ENCODE peak calls at places on chromosomes 3 and 15, in ten cellular contexts. V, C, F, I, G, P, X, B, D and R are unnamed samples.

GRCh38 chr3:38266810-38267209 is 1.2 kb downstream of the SLC22A13 start:
- DNase-seq in D (no peak), V (no peak), G (no peak), P (no peak), F (no peak), C (no peak), B (no peak), I (no peak), X (no peak), R (no peak)

GRCh38 chr3:150737874-150738679 is 24.9 kb downstream of the SIAH2 start:
- DNase-seq in B (no peak), X (peak), F (peak), V (peak), P (no peak), C (no peak), D (peak), G (peak), I (no peak), R (no peak)

GRCh38 chr3:33420966-33421365 is 19.2 kb downstream of the UBP1 start:
- DNase-seq in P (no peak), G (no peak), I (no peak), B (no peak), D (no peak), C (no peak), X (no peak), F (no peak), V (no peak), R (no peak)

GRCh38 chr15:57785959-57786358 is 79.4 kb downstream of the POLR2M start:
- DNase-seq in D (no peak), C (no peak), G (no peak), I (no peak), P (no peak), F (no peak), X (no peak), B (no peak), V (no peak), R (no peak)

GRCh38 chr15:42704492-42704926 is 32.4 kb downstream of the CDAN1 start:
- DNase-seq in F (peak), I (peak), G (peak), V (peak), X (peak), C (peak), D (peak), P (peak), B (peak), R (peak)

GRCh38 chr3:61901481-61901880 is 340.1 kb downstream of the PTPRG start:
- DNase-seq in B (no peak), I (no peak), F (no peak), C (no peak), D (no peak), G (no peak), V (no peak), X (no peak), P (no peak), R (no peak)

GRCh38 chr3:131658115-131658514 is 155.3 kb upstream of the MRPL3 start:
- DNase-seq in C (no peak), I (no peak), G (no peak), D (peak), V (no peak), X (no peak), B (no peak), F (no peak), P (no peak), R (no peak)

GRCh38 chr15:64895285-64896065 is 16.2 kb upstream of the ANKDD1A start:
- DNase-seq in G (no peak), D (peak), F (no peak), P (no peak), C (no peak), V (peak), X (peak), I (no peak), B (no peak), R (no peak)

GRCh38 chr3:39096775-39097174 is 10.7 kb downstream of the GORASP1 start:
- DNase-seq in P (peak), F (peak), I (no peak), C (no peak), X (peak), B (no peak), V (peak), D (no peak), G (no peak), R (no peak)

GRCh38 chr3:112341386-112341785 is 8.4 kb downstream of the CD200 start:
- DNase-seq in V (no peak), D (no peak), I (no peak), B (no peak), X (no peak), F (no peak), C (no peak), P (no peak), G (no peak), R (no peak)

GRCh38 chr3:24242012-24242698 is 252.5 kb downstream of the THRB start:
- DNase-seq in X (peak), I (no peak), B (peak), D (peak), C (peak), V (peak), P (peak), F (peak), G (peak), R (no peak)

GRCh38 chr3:70227437-70227836 is 85.0 kb downstream of the MDFIC2 start:
- DNase-seq in P (no peak), X (no peak), F (no peak), B (no peak), V (no peak), C (no peak), G (no peak), D (no peak), I (no peak), R (no peak)

GRCh38 chr3:76965122-76965725 is 74.7 kb upstream of the ROBO2 start:
- DNase-seq in I (no peak), C (no peak), D (no peak), G (peak), P (no peak), X (no peak), F (no peak), B (no peak), V (peak), R (no peak)

GRCh38 chr3:34377961-34378360 is 579.5 kb downstream of the PDCD6IP start:
- DNase-seq in I (no peak), G (no peak), V (no peak), C (no peak), P (no peak), D (no peak), F (no peak), B (no peak), X (no peak), R (no peak)

GRCh38 chr3:32391643-32392529 is at the start of gene CMTM7:
- DNase-seq in D (peak), B (no peak), P (peak), G (peak), F (peak), X (peak), V (peak), I (no peak), C (peak), R (peak)

GRCh38 chr3:160372780-160373179 is 26.2 kb downstream of the IFT80 start:
- DNase-seq in D (peak), P (no peak), C (no peak), X (peak), G (peak), B (peak), V (peak), F (peak), I (no peak), R (no peak)

GRCh38 chr15:77907824-77908751 is 169.4 kb downstream of the TBC1D2B start:
- DNase-seq in P (no peak), F (peak), G (peak), D (peak), V (peak), X (peak), C (no peak), B (no peak), I (no peak), R (peak)

GRCh38 chr15:28919201-28919627 is 33.4 kb downstream of the APBA2 start:
- DNase-seq in V (no peak), B (no peak), F (no peak), I (no peak), X (no peak), G (no peak), P (no peak), D (no peak), C (no peak), R (no peak)

GRCh38 chr15:28917791-28918140 is 32.0 kb downstream of the APBA2 start:
- DNase-seq in G (no peak), I (no peak), X (no peak), P (no peak), D (no peak), F (no peak), C (no peak), B (no peak), V (no peak), R (no peak)

GRCh38 chr15:28915935-28916334 is 30.2 kb downstream of the APBA2 start:
- DNase-seq in F (no peak), X (no peak), D (no peak), C (no peak), V (no peak), P (no peak), G (no peak), B (no peak), I (no peak), R (no peak)

GRCh38 chr15:28919679-28920655 is 34.2 kb downstream of the APBA2 start:
- DNase-seq in D (no peak), G (no peak), I (no peak), C (no peak), V (no peak), X (no peak), P (no peak), B (no peak), F (no peak), R (no peak)

DNA sequence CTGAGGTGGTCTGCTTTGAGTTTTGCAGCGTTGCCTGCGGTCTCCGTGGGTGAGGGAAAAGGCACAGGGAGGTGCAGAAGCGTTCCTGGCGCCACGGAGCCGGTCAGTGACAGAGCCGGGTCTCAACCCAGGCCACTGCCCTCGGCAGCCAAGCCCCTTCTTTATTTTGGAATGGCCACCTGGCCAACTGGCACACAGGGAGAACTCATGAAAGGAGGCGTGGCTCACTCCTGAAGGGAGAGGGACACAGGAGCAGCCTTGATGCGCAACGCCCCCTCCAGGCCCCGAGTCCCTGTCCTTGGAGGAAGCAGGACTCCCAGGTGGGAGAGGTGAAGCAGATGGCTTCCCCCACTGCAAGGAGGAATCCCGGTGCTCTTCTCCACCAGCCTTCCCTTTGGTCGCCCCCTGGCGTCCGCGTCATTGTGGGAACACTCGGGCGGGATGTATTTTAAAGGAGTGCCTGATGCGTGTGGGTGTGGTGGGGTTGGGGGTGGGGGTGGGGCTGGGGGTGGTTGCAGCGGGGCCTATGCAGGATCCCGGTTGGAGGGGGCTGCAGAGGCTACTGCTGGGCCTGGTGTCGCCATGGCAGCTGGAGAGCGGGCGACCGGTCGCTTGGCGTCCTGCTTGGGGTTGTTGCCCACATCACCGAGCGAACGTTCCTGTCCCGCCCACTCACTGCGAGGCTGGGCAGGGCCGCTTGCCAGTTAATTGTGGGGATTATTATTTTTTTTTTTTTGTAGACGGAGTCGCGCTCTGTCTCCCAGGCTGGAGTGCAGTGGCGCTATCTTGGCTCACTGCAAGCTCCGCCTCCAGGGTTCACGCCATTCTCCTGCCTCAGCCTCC is 32.6 kb downstream of the APBA2 start:
- DNase-seq in D (no peak), V (no peak), F (no peak), B (no peak), I (no peak), C (no peak), G (no peak), X (no peak), P (no peak), R (no peak)
- TF ChIP-seq CTCF in D (no peak), V (no peak), F (no peak), B (no peak), I (no peak), C (no peak), G (no peak), X (no peak), P (no peak), R (no peak)

GRCh38 chr15:85545757-85546156 is 165.4 kb downstream of the AKAP13 start:
- DNase-seq in I (no peak), V (no peak), B (no peak), X (no peak), G (no peak), C (no peak), P (no peak), F (no peak), D (no peak), R (no peak)

GRCh38 chr15:85543741-85544155 is 163.3 kb downstream of the AKAP13 start:
- DNase-seq in X (no peak), B (no peak), P (peak), F (no peak), D (no peak), G (no peak), C (peak), V (no peak), I (no peak), R (peak)

GRCh38 chr15:85542488-85542887 is 162.1 kb downstream of the AKAP13 start:
- DNase-seq in X (no peak), I (no peak), G (no peak), D (no peak), F (no peak), B (no peak), C (no peak), V (no peak), P (no peak), R (no peak)

GRCh38 chr15:85542895-85543331 is 162.5 kb downstream of the AKAP13 start:
- DNase-seq in P (no peak), F (peak), X (no peak), V (peak), D (peak), B (no peak), C (no peak), G (peak), I (no peak), R (no peak)

DNA sequence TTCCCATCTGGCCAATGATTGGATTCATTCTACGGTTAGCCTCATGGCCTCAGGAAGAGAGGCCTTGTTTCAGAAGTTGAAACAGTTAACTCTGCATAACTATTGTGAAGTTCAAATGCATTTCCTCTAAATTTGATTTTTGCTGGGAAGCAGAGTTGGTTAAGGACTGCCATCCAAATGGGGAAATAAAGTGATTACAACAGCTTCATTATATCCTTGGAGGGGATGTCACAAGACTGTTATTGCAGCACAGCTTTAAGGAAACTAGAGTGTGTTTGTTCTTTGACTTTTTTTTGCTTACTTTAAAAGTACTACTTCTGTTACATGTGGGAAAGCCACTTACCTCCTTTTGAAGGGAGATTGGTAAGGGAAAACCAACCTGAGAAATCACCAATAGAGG is 164.8 kb downstream of the AKAP13 start:
- DNase-seq in V (peak), D (peak), X (peak), F (no peak), B (no peak), P (no peak), C (no peak), I (no peak), G (no peak), R (no peak)
- H3K4me3 ChIP-seq in V (no peak), D (no peak), X (no peak), F (no peak), B (no peak), P (no peak), C (no peak), I (no peak), G (no peak), R (no peak)

GRCh38 chr3:15241341-15241740 is 35.3 kb downstream of the CAPN7 start:
- DNase-seq in D (peak), V (no peak), G (peak), X (peak), P (no peak), B (no peak), I (no peak), F (peak), C (no peak), R (peak)
- TF ChIP-seq CTCF in D (peak), V (peak), G (no peak), X (peak), P (no peak), B (peak), I (peak), F (no peak), C (no peak), R (peak)

GRCh38 chr3:45659661-45660566 is 29.3 kb upstream of the SACM1L start:
- DNase-seq in G (peak), D (peak), X (peak), V (peak), P (peak), I (no peak), F (peak), B (no peak), C (peak), R (peak)
- H3K4me3 ChIP-seq in G (no peak), D (no peak), X (no peak), V (no peak), P (no peak), I (no peak), F (no peak), B (no peak), C (no peak), R (no peak)

DNA sequence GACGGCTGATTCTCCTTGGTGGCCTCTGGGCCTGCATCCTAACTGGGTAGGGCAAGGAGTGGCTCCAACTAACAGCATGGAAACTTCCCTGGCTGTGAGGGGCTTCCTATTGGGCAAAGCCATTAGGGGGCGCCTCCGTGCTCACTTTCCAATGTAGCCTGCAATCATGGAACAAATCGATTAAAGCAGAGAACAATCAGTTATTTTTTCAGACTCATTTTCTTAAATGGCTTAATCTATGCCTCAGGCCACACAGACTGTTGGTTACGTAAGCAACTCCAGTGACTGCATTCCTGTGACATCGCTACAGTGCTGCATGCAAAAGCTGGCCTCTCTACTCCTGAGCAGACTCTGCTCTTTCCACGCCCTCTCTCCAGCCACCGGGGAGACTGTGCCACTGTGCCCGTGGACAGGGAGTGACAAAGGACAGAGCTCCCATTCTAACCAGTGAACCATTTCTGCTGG is 278.9 kb downstream of the KLF13 start:
- DNase-seq in D (peak), X (peak), F (peak), C (no peak), I (no peak), G (peak), P (no peak), V (peak), B (no peak), R (no peak)
- TF ChIP-seq CTCF in D (no peak), X (no peak), F (no peak), C (no peak), I (peak), G (no peak), P (no peak), V (peak), B (no peak), R (no peak)

GRCh38 chr15:90915808-90916440 is 12.8 kb downstream of the MAN2A2 start:
- DNase-seq in X (no peak), G (no peak), P (no peak), B (no peak), C (peak), V (peak), I (no peak), F (peak), D (no peak), R (peak)

GRCh38 chr15:90918034-90918788 is 14.1 kb downstream of the HDDC3 start:
- DNase-seq in C (no peak), P (no peak), I (no peak), F (no peak), X (no peak), G (no peak), V (no peak), D (no peak), B (no peak), R (no peak)

GRCh38 chr15:90917569-90917968 is 14.5 kb downstream of the MAN2A2 start:
- DNase-seq in C (no peak), I (no peak), G (no peak), F (no peak), X (no peak), V (no peak), D (no peak), B (no peak), P (no peak), R (no peak)

GRCh38 chr15:90916461-90916860 is 13.4 kb downstream of the MAN2A2 start:
- DNase-seq in C (no peak), D (no peak), V (no peak), P (no peak), I (no peak), X (no peak), F (no peak), G (no peak), B (no peak), R (no peak)

DNA sequence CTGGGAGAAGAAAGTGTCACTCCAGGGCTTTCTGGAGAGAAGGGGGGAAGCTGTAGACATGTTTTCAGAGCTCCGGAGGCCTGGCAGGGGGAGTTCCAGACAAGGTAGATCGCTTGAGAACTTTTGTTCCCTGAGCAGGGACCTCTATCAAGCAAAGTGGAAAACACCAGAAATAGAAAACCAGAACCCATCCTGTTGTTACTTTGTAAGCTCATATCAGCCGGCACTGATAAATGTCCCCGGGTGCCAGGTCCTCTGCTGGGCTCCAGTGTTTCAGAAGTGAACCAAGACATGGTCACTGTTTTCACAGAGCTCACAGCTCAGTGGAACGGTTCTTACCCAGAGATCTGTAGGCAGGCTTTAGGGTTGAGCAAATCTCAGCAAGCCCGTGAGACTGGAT is 13.5 kb downstream of the HDDC3 start:
- DNase-seq in B (no peak), F (no peak), X (no peak), V (no peak), C (no peak), I (no peak), G (no peak), P (no peak), D (no peak), R (no peak)
- H3K4me3 ChIP-seq in B (no peak), F (no peak), X (no peak), V (no peak), C (no peak), I (no peak), G (no peak), P (no peak), D (no peak), R (no peak)

GRCh38 chr3:31106912-31107311 is 212.5 kb upstream of the GADL1 start:
- DNase-seq in G (peak), D (peak), F (no peak), C (no peak), P (no peak), V (no peak), B (no peak), X (no peak), I (no peak), R (no peak)

GRCh38 chr3:31105438-31106077 is 211.1 kb upstream of the GADL1 start:
- DNase-seq in B (peak), G (peak), I (peak), F (peak), C (no peak), P (no peak), V (peak), D (peak), X (peak), R (no peak)

GRCh38 chr3:31103623-31104180 is 209.2 kb upstream of the GADL1 start:
- DNase-seq in C (no peak), F (peak), V (no peak), P (no peak), B (no peak), G (peak), X (no peak), I (no peak), D (no peak), R (no peak)

GRCh38 chr3:31105011-31105410 is 210.6 kb upstream of the GADL1 start:
- DNase-seq in F (no peak), P (no peak), I (no peak), G (no peak), V (no peak), B (no peak), C (no peak), X (no peak), D (no peak), R (no peak)

GRCh38 chr3:31106204-31106603 is 211.7 kb upstream of the GADL1 start:
- DNase-seq in P (peak), G (peak), C (no peak), F (peak), V (peak), I (peak), X (peak), D (peak), B (peak), R (no peak)
- TF ChIP-seq CTCF in P (no peak), G (peak), C (no peak), F (no peak), V (no peak), I (no peak), X (peak), D (no peak), B (no peak), R (no peak)